ENCODE peak calls at places on chromosomes 12 and 14, in seven cellular contexts. F is choroid plexus epithelial cell, S is lower leg skin, Q is GM20000, I is stomach, X is tibial nerve, A is lung. Z is an unnamed sample.

GRCh38 chr14:26636571-26636970 is 38.7 kb upstream of the NOVA1 start:
- DNase-seq in F (no peak), S (no peak), Q (no peak), I (no peak), X (no peak), A (no peak), Z (no peak)

GRCh38 chr12:69442894-69443293 is 27.3 kb upstream of the FRS2 start:
- DNase-seq in F (peak), S (no peak), Q (no peak), I (no peak), X (no peak), A (no peak), Z (no peak)

GRCh38 chr12:11584213-11584855 is 65.1 kb upstream of the ETV6 start:
- DNase-seq in F (no peak), S (no peak), Q (no peak), I (no peak), X (no peak), A (no peak), Z (no peak)

GRCh38 chr12:56724989-56725722 is at the start of gene NACA:
- DNase-seq in F (peak), S (peak), Q (peak), I (peak), X (peak), A (peak), Z (peak)

GRCh38 chr12:112488257-112488926 is 69.6 kb downstream of the PTPN11 start:
- DNase-seq in F (no peak), S (no peak), Q (no peak), I (no peak), X (no peak), A (no peak), Z (no peak)

GRCh38 chr12:12791756-12792346 is 6.4 kb downstream of the APOLD1 start:
- DNase-seq in F (peak), S (peak), Q (no peak), I (no peak), X (no peak), A (no peak), Z (no peak)

GRCh38 chr14:100727565-100728240 is 1.0 kb downstream of the DLK1 start:
- DNase-seq in F (no peak), S (no peak), Q (no peak), I (no peak), X (no peak), A (no peak), Z (no peak)

GRCh38 chr12:120224304-120225199 is 23.6 kb upstream of the RPLP0 start:
- DNase-seq in F (peak), S (no peak), Q (no peak), I (peak), X (no peak), A (peak), Z (no peak)

GRCh38 chr12:90441431-90441830 is 513.5 kb downstream of the CCER1 start:
- DNase-seq in F (no peak), S (no peak), Q (no peak), I (no peak), X (no peak), A (no peak), Z (no peak)

GRCh38 chr12:6691473-6691872 is 2.3 kb upstream of the ZNF384 start:
- DNase-seq in F (peak), S (no peak), Q (no peak), I (no peak), X (no peak), A (no peak), Z (no peak)

GRCh38 chr14:76089575-76089974 is 62.1 kb upstream of the GPATCH2L start:
- DNase-seq in F (no peak), S (no peak), Q (no peak), I (no peak), X (no peak), A (no peak), Z (no peak)

GRCh38 chr14:76089151-76089550 is 62.6 kb upstream of the GPATCH2L start:
- DNase-seq in F (no peak), S (no peak), Q (no peak), I (no peak), X (no peak), A (no peak), Z (no peak)

GRCh38 chr14:76086636-76087035 is 65.1 kb upstream of the GPATCH2L start:
- DNase-seq in F (no peak), S (no peak), Q (no peak), I (no peak), X (no peak), A (no peak), Z (no peak)

GRCh38 chr14:76090611-76091010 is 61.1 kb upstream of the GPATCH2L start:
- DNase-seq in F (no peak), S (no peak), Q (no peak), I (no peak), X (no peak), A (no peak), Z (no peak)

DNA sequence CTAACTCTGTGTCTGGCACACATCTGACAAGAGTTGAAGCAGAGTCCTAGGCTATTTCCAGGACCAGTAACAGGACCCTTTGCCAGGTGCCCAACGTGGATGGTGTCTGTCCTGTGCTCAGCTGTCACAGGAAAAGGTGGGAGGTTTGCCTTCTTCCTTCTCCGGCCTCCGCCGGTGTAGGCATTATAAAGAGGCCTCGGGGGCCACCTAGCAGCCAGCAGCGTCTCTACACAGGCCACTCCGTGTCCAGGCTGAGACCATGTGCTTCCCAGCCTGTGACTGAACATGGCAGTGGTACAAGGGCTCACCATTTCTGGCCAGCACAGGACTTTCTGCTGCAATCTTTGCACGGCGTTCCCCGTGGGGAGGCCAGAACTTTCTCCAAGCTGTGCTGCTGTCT is 60.7 kb upstream of the GPATCH2L start:
- DNase-seq in F (peak), S (peak), Q (peak), I (no peak), X (peak), A (no peak), Z (no peak)
- TF ChIP-seq CTCF in F (peak), S (no peak), Q (peak), I (no peak), X (peak), A (no peak), Z (no peak)

DNA sequence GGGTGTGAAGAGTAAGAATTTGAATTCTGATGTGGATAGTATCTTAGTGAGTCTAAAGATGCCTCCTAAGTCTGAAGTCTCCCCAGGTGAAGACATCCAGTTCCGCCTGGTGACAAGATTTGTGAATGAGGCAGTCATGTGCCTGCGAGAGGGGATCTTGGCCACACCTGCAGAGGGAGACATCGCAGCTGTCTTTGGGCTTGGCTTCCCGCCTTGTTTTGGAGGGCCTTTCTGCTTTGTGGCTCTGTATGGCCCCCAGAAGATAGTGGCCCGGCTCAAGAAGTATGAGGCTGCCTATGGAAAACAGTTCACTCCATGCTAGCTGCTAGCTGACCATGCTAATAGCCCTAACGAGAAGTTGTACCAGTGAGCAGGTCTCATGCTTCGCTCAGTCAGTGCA is 24.6 kb upstream of the AICDA start:
- DNase-seq in F (no peak), S (no peak), Q (no peak), I (no peak), X (no peak), A (no peak), Z (no peak)
- TF ChIP-seq CTCF in F (no peak), S (no peak), Q (no peak), I (no peak), X (no peak), A (no peak), Z (no peak)

GRCh38 chr14:57061009-57061711 is 207.5 kb downstream of the EXOC5 start:
- DNase-seq in F (no peak), S (no peak), Q (no peak), I (no peak), X (no peak), A (no peak), Z (no peak)
- TF ChIP-seq CTCF in F (no peak), S (no peak), Q (no peak), I (no peak), X (no peak), A (no peak), Z (no peak)

DNA sequence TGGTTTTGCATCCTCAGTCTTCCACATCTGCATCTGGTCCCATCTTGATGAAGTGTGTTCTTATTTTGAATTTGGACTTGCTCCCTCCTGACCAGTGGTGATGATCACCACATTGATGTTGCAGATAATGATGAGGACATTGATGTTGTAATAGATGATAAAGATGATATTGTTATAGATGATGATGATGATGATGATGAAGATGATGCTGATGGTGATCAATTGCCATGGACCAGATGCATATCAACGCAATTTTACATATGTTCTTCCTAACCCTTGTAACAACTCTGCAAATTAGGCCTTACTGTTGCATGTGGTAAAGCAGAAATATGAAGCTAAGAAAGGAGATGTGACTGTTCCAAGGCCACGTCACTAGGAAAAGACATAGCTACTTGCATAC is 380.3 kb upstream of the TBX3 start:
- DNase-seq in F (no peak), S (no peak), Q (no peak), I (no peak), X (no peak), A (no peak), Z (no peak)
- TF ChIP-seq CTCF in F (no peak), S (no peak), Q (no peak), I (no peak), X (no peak), A (no peak), Z (no peak)

GRCh38 chr14:65279510-65279909 is 133.0 kb upstream of the FUT8 start:
- DNase-seq in F (no peak), S (no peak), Q (no peak), I (no peak), X (no peak), A (no peak), Z (no peak)
- TF ChIP-seq CTCF in F (no peak), S (no peak), Q (no peak), I (no peak), X (no peak), A (no peak), Z (no peak)

GRCh38 chr12:98771811-98772752 is 127.0 kb downstream of the APAF1 start:
- DNase-seq in F (no peak), S (no peak), Q (no peak), I (no peak), X (no peak), A (no peak), Z (no peak)
- TF ChIP-seq CTCF in F (no peak), S (no peak), Q (no peak), I (no peak), X (no peak), A (no peak), Z (no peak)

GRCh38 chr12:88947486-88948043 is 367.3 kb upstream of the KITLG start:
- DNase-seq in F (no peak), S (no peak), Q (no peak), I (no peak), X (no peak), A (no peak), Z (no peak)
- TF ChIP-seq CTCF in F (peak), S (no peak), Q (no peak), I (no peak), X (no peak), A (no peak), Z (no peak)

GRCh38 chr12:97288526-97288925 is 174.1 kb upstream of the RMST start:
- DNase-seq in F (no peak), S (no peak), Q (no peak), I (no peak), X (no peak), A (no peak), Z (no peak)

GRCh38 chr12:97283297-97283696 is 179.3 kb upstream of the RMST start:
- DNase-seq in F (no peak), S (no peak), Q (no peak), I (no peak), X (no peak), A (no peak), Z (no peak)
- TF ChIP-seq CTCF in F (no peak), S (no peak), Q (peak), I (no peak), X (no peak), A (no peak), Z (no peak)

GRCh38 chr12:106118-106561 is 39.6 kb downstream of the IQSEC3 start:
- DNase-seq in F (no peak), S (no peak), Q (peak), I (no peak), X (no peak), A (no peak), Z (no peak)
- TF ChIP-seq CTCF in F (peak), S (no peak), Q (no peak), I (no peak), X (no peak), A (no peak), Z (no peak)

DNA sequence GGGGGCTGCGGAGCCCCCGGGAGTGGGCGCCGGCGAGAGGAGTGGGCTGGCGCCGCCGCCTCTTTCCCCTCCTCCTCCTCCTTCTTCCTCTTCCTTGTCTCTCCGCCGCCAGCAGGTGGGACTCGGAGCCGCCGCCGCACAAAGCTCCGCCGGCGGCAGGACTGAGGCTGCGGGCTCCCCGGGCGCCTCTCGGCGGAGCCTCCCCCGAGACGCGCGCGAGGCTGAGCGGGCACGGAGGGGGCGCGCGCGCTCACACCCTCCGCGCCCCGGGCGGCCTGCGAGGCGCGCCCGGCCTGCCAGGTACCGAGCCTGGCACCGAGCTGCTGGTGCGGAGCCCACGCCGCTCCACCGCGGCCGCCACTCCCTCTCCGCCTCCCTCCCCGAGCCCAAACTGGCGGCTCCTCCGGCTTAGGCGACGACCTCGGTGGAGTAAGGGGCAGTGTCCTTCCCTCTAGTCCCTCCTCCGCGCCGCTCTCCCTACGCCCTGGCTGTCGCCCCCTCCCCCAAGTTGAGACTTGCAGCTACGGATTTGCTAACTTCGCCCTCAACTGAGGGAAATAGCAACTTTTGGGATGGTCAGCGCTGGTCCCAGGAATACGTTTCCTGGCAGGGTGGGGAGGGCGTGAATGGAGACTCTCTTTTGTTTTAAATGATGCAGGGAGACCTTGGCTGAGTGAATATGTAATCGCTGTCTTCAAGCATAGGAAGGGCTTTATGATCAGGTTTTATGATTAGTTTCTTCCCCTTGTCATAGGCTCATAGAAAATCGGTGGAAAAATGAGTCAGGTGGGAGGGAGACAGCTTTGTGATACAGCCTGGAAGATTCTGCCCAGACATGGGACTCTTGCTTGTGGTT is 199.5 kb upstream of the CAND1 start:
- DNase-seq in F (no peak), S (peak), Q (peak), I (peak), X (no peak), A (peak), Z (no peak)
- TF ChIP-seq CTCF in F (no peak), S (no peak), Q (no peak), I (no peak), X (no peak), A (no peak), Z (no peak)